ENCODE peak calls at places on chromosomes 7 and 10, in ten cellular contexts. P is cardiac muscle cell; U is stimulated activated naive CD4-positive, alpha-beta T cell treated with Interleukin-2 at 50 U/mL for 16 hours; W is stomach; I is activated effector memory CD4-positive, alpha-beta T cell treated with anti-CD3 and anti-CD28 coated beads, Interleukin-2, amount 50 U/mL, for 16 hours; Y is adipocyte; A is HEK293T; M is naive thymus-derived CD8-positive, alpha-beta T cell; X is HS-5; L is NCI-H1436. N is an unnamed sample.

GRCh38 chr7:143259765-143260164 is 3.5 kb upstream of the GSTK1 start:
- DNase-seq in P (no peak), M (no peak), A (no peak), X (no peak), I (no peak), W (no peak), Y (no peak), U (no peak), L (no peak), N (no peak)

GRCh38 chr10:22932626-22933370 is 4.9 kb downstream of the ARMC3 start:
- DNase-seq in W (no peak), Y (no peak), X (no peak), A (no peak), U (no peak), M (no peak), L (no peak), P (no peak), I (no peak), N (no peak)

GRCh38 chr7:83546586-83546985 is 102.4 kb downstream of the SEMA3E start:
- DNase-seq in A (no peak), Y (peak), W (no peak), M (no peak), L (no peak), P (peak), U (no peak), I (no peak), X (no peak), N (no peak)

GRCh38 chr7:22093003-22093402 is 147.3 kb upstream of the CDCA7L start:
- DNase-seq in X (no peak), A (no peak), I (no peak), Y (peak), U (no peak), M (no peak), W (no peak), P (peak), L (no peak), N (no peak)

GRCh38 chr7:135193615-135194081 is 17.7 kb downstream of the WDR91 start:
- DNase-seq in X (no peak), I (peak), Y (peak), P (peak), L (no peak), U (no peak), M (no peak), A (no peak), W (no peak), N (no peak)

GRCh38 chr7:4957847-4958476 is 1.0 kb downstream of the MMD2 start:
- DNase-seq in M (no peak), I (peak), L (no peak), Y (no peak), W (no peak), P (no peak), X (no peak), A (no peak), U (no peak), N (no peak)

GRCh38 chr7:143258830-143259229 is 4.4 kb upstream of the GSTK1 start:
- DNase-seq in P (no peak), A (no peak), I (no peak), W (no peak), Y (peak), U (no peak), X (no peak), M (no peak), L (no peak), N (no peak)

GRCh38 chr7:46616636-46617035 is 695.6 kb upstream of the IGFBP3 start:
- DNase-seq in I (no peak), U (no peak), A (no peak), W (no peak), L (no peak), Y (peak), P (no peak), X (no peak), M (no peak), N (no peak)

GRCh38 chr10:124138195-124138882 is 44.9 kb upstream of the CHST15 start:
- DNase-seq in P (peak), A (no peak), U (no peak), Y (peak), W (no peak), I (no peak), X (no peak), L (no peak), M (no peak), N (no peak)

GRCh38 chr7:45596665-45597095 is 22.5 kb downstream of the ADCY1 start:
- DNase-seq in A (no peak), P (no peak), Y (no peak), L (no peak), U (no peak), X (no peak), W (no peak), I (no peak), M (no peak), N (no peak)

GRCh38 chr7:25965405-25966123 is 186.4 kb upstream of the NFE2L3 start:
- DNase-seq in L (no peak), I (no peak), M (no peak), X (no peak), Y (no peak), P (peak), A (no peak), U (no peak), W (no peak), N (no peak)

GRCh38 chr7:30684351-30684750 is 2.1 kb upstream of the CRHR2 start:
- DNase-seq in X (no peak), L (no peak), M (no peak), Y (no peak), W (no peak), A (no peak), P (no peak), I (no peak), U (no peak), N (peak)

GRCh38 chr10:88385601-88386203 is 197.4 kb downstream of the RNLS start:
- DNase-seq in Y (no peak), M (peak), P (no peak), A (no peak), W (peak), L (no peak), U (peak), I (peak), X (no peak), N (no peak)

GRCh38 chr10:129971381-129972144 is 7.5 kb upstream of the EBF3 start:
- DNase-seq in W (peak), X (no peak), M (no peak), L (peak), P (peak), U (no peak), I (peak), A (peak), Y (peak), N (peak)

GRCh38 chr10:600876-601275 is 88.6 kb downstream of the DIP2C start:
- DNase-seq in W (peak), U (no peak), A (no peak), Y (peak), P (peak), X (no peak), I (no peak), M (no peak), L (no peak), N (no peak)

GRCh38 chr7:155227004-155227787 is 70.5 kb upstream of the INSIG1 start:
- DNase-seq in U (no peak), L (no peak), A (no peak), I (no peak), Y (no peak), M (no peak), P (no peak), X (no peak), W (no peak), N (no peak)

GRCh38 chr7:54811925-54812264 is 52.9 kb upstream of the SEC61G start:
- DNase-seq in Y (peak), A (no peak), W (no peak), M (no peak), X (no peak), I (no peak), P (peak), U (no peak), L (no peak), N (no peak)

GRCh38 chr7:116399808-116400207 is 99.7 kb upstream of the CAV2 start:
- DNase-seq in M (no peak), Y (peak), P (peak), W (no peak), U (no peak), I (no peak), L (no peak), X (peak), A (no peak), N (no peak)

GRCh38 chr7:116443101-116443523 is 56.4 kb upstream of the CAV2 start:
- DNase-seq in P (peak), U (no peak), W (no peak), I (no peak), X (peak), L (no peak), M (no peak), A (no peak), Y (peak), N (no peak)

GRCh38 chr10:22606164-22606614 is 108.2 kb downstream of the PIP4K2A start:
- DNase-seq in W (no peak), P (peak), M (no peak), Y (no peak), L (no peak), A (no peak), I (peak), U (no peak), X (no peak), N (no peak)

GRCh38 chr7:95688931-95689453 is 83.4 kb upstream of the DYNC1I1 start:
- DNase-seq in X (no peak), M (no peak), P (no peak), Y (no peak), I (no peak), W (no peak), A (no peak), L (no peak), U (no peak), N (no peak)

GRCh38 chr10:74704629-74705360 is 121.6 kb upstream of the KAT6B start:
- DNase-seq in X (no peak), A (no peak), W (no peak), I (no peak), L (peak), U (no peak), Y (peak), M (no peak), P (no peak), N (no peak)

GRCh38 chr7:115099906-115100305 is 178.0 kb downstream of the MDFIC start:
- DNase-seq in U (no peak), W (no peak), P (peak), L (no peak), A (no peak), X (peak), Y (peak), I (no peak), M (no peak), N (no peak)

GRCh38 chr10:129929343-129930297 is 34.5 kb downstream of the EBF3 start:
- DNase-seq in W (no peak), I (peak), Y (no peak), L (no peak), X (no peak), P (no peak), M (no peak), A (no peak), U (no peak), N (peak)

GRCh38 chr7:64849250-64849923 is 53.7 kb upstream of the ZNF273 start:
- DNase-seq in M (no peak), W (no peak), U (no peak), Y (peak), X (no peak), A (no peak), P (peak), L (peak), I (no peak), N (no peak)

GRCh38 chr7:81510122-81510521 is 259.7 kb downstream of the HGF start:
- DNase-seq in A (no peak), U (no peak), M (no peak), Y (no peak), W (no peak), L (no peak), P (no peak), I (no peak), X (no peak), N (no peak)

GRCh38 chr7:84492565-84493034 is 298.0 kb upstream of the SEMA3A start:
- DNase-seq in P (no peak), X (no peak), L (no peak), U (no peak), A (no peak), M (no peak), I (no peak), W (no peak), Y (no peak), N (no peak)

GRCh38 chr10:17782921-17783665 is 26.1 kb upstream of the MRC1 start:
- DNase-seq in P (peak), I (no peak), L (no peak), M (no peak), W (peak), A (no peak), Y (no peak), X (no peak), U (no peak), N (no peak)

GRCh38 chr7:123809471-123809870 is 35.5 kb upstream of the HYAL4 start:
- DNase-seq in X (no peak), L (no peak), P (no peak), W (no peak), M (no peak), I (no peak), A (no peak), U (no peak), Y (no peak), N (no peak)

GRCh38 chr10:6411424-6411823 is 168.7 kb downstream of the PRKCQ start:
- DNase-seq in M (no peak), Y (no peak), U (no peak), X (no peak), P (no peak), I (no peak), A (no peak), L (no peak), W (no peak), N (no peak)

GRCh38 chr10:52597189-52597863 is 175.3 kb downstream of the MBL2 start:
- DNase-seq in Y (peak), A (no peak), I (no peak), W (no peak), X (no peak), U (no peak), L (no peak), M (no peak), P (peak), N (no peak)

GRCh38 chr10:104038537-104038936 is 47.1 kb downstream of the COL17A1 start:
- DNase-seq in L (no peak), U (no peak), A (no peak), P (no peak), I (no peak), W (no peak), M (no peak), X (no peak), Y (no peak), N (no peak)

GRCh38 chr10:85977642-85978041 is 389.0 kb downstream of the GRID1 start:
- DNase-seq in A (no peak), U (no peak), L (no peak), X (no peak), M (no peak), W (no peak), I (no peak), Y (no peak), P (no peak), N (no peak)

GRCh38 chr10:82981137-82981723 is 1106.2 kb downstream of the NRG3 start:
- DNase-seq in M (no peak), U (no peak), L (no peak), X (peak), P (peak), A (no peak), W (no peak), I (no peak), Y (peak), N (no peak)

GRCh38 chr7:92731327-92732063 is 104.9 kb downstream of the CDK6 start:
- DNase-seq in U (peak), P (peak), L (no peak), X (no peak), W (no peak), A (no peak), Y (peak), I (peak), M (no peak), N (no peak)

GRCh38 chr10:114822771-114823463 is 1.3 kb downstream of the FHIP2A start:
- DNase-seq in I (no peak), M (no peak), U (no peak), W (no peak), Y (peak), L (no peak), X (peak), A (no peak), P (peak), N (no peak)

GRCh38 chr10:117443677-117444022 is 68.4 kb upstream of the PDZD8 start:
- DNase-seq in P (no peak), I (no peak), X (no peak), M (no peak), L (no peak), A (no peak), W (no peak), Y (no peak), U (no peak), N (no peak)

GRCh38 chr10:59870152-59870551 is 36.2 kb downstream of the CCDC6 start:
- DNase-seq in X (no peak), L (no peak), P (no peak), U (no peak), M (no peak), I (no peak), A (no peak), Y (no peak), W (no peak), N (no peak)